ENCODE peak calls at places on chromosomes 2 and 18, in four cellular contexts. V, G, C and Q are unnamed samples.

GRCh38 chr2:138670734-138671133 is 109.5 kb downstream of the NXPH2 start:
- DNase-seq in V (no peak), G (no peak), C (no peak), Q (no peak)

GRCh38 chr2:230759481-230760191 is 47.0 kb downstream of the CAB39 start:
- DNase-seq in V (no peak), G (no peak), C (no peak), Q (no peak)

GRCh38 chr2:103773884-103774283 is 1012.1 kb downstream of the TMEM182 start:
- DNase-seq in V (no peak), G (no peak), C (no peak), Q (no peak)

GRCh38 chr2:186891219-186891621 is 42.2 kb upstream of the ZSWIM2 start:
- DNase-seq in V (no peak), G (no peak), C (no peak), Q (no peak)

GRCh38 chr2:205073433-205074020 is 528.3 kb downstream of the PARD3B start:
- DNase-seq in V (no peak), G (no peak), C (no peak), Q (no peak)

GRCh38 chr2:46956981-46957531 is 41.5 kb upstream of the MCFD2 start:
- DNase-seq in V (no peak), G (no peak), C (no peak), Q (no peak)

GRCh38 chr2:142061733-142062132 is 69.1 kb downstream of the LRP1B start:
- DNase-seq in V (no peak), G (no peak), C (no peak), Q (no peak)

GRCh38 chr2:236464140-236464539 is 105.5 kb upstream of the ACKR3 start:
- DNase-seq in V (no peak), G (no peak), C (no peak), Q (no peak)

GRCh38 chr18:63299837-63300787 is 19.5 kb downstream of the BCL2 start:
- DNase-seq in V (no peak), G (no peak), C (no peak), Q (no peak)

GRCh38 chr2:75822336-75822735 is 111.6 kb upstream of the GCFC2 start:
- DNase-seq in V (no peak), G (no peak), C (no peak), Q (no peak)

GRCh38 chr2:238498188-238498587 is 71.5 kb downstream of the ASB1 start:
- DNase-seq in V (peak; percentile 12), G (peak; percentile 47), C (no peak), Q (no peak)

GRCh38 chr2:147027451-147027850 is 817.4 kb upstream of the ACVR2A start:
- DNase-seq in V (no peak), G (no peak), C (no peak), Q (no peak)

GRCh38 chr2:8023241-8023640 is 658.6 kb upstream of the ID2 start:
- DNase-seq in V (no peak), G (no peak), C (no peak), Q (no peak)

GRCh38 chr2:44324971-44325426 is 36.3 kb downstream of the PREPL start:
- DNase-seq in V (no peak), G (no peak), C (peak; percentile 9), Q (no peak)

GRCh38 chr2:157460384-157460837 is 16.5 kb upstream of the CYTIP start:
- DNase-seq in V (no peak), G (no peak), C (no peak), Q (no peak)

GRCh38 chr2:163351966-163352365 is 383.8 kb downstream of the FIGN start:
- DNase-seq in V (no peak), G (no peak), C (no peak), Q (no peak)

GRCh38 chr2:151063271-151063670 is 198.4 kb downstream of the RBM43 start:
- DNase-seq in V (no peak), G (no peak), C (no peak), Q (no peak)

GRCh38 chr18:25299426-25299825 is 52.5 kb downstream of the ZNF521 start:
- DNase-seq in V (no peak), G (no peak), C (no peak), Q (no peak)

GRCh38 chr2:70344195-70344594 is 42.3 kb upstream of the FAM136A start:
- DNase-seq in V (no peak), G (no peak), C (no peak), Q (no peak)

GRCh38 chr18:74064510-74064909 is 83.1 kb downstream of the FBXO15 start:
- DNase-seq in V (no peak), G (no peak), C (no peak), Q (no peak)

GRCh38 chr2:238847841-238848565 is at the start of gene TWIST2:
- DNase-seq in V (peak; percentile 87), G (peak; percentile 90), C (no peak), Q (no peak)

GRCh38 chr2:152067823-152068222 is 31.0 kb downstream of the CACNB4 start:
- DNase-seq in V (no peak), G (no peak), C (no peak), Q (no peak)

GRCh38 chr2:3001595-3002184 is 375.9 kb downstream of the EIPR1 start:
- DNase-seq in V (no peak), G (no peak), C (peak; percentile 5), Q (no peak)

GRCh38 chr18:79789901-79790885 is 7.5 kb upstream of the KCNG2 start:
- DNase-seq in V (no peak), G (peak; percentile 60), C (no peak), Q (no peak)

GRCh38 chr2:54081574-54081973 is 33.8 kb upstream of the ACYP2 start:
- DNase-seq in V (no peak), G (no peak), C (no peak), Q (no peak)

GRCh38 chr2:164015328-164016123 is 279.7 kb upstream of the FIGN start:
- DNase-seq in V (no peak), G (no peak), C (no peak), Q (no peak)

GRCh38 chr2:119062652-119063051 is 95.9 kb downstream of the C1QL2 start:
- DNase-seq in V (no peak), G (no peak), C (no peak), Q (no peak)

GRCh38 chr2:78541451-78542267 is 483.8 kb upstream of the REG3G start:
- DNase-seq in V (no peak), G (no peak), C (no peak), Q (no peak)

GRCh38 chr18:62461591-62461990 is 61.2 kb upstream of the ZCCHC2 start:
- DNase-seq in V (no peak), G (no peak), C (no peak), Q (no peak)

GRCh38 chr18:50973367-50974126 is 5.7 kb downstream of the ELAC1 start:
- DNase-seq in V (no peak), G (no peak), C (no peak), Q (no peak)

GRCh38 chr2:24919977-24920812 is at the start of gene ADCY3:
- DNase-seq in V (peak; percentile 73), G (peak; percentile 78), C (peak; percentile 63), Q (peak; percentile 32)

GRCh38 chr18:2814928-2815327 is 31.9 kb upstream of the EMILIN2 start:
- DNase-seq in V (no peak), G (no peak), C (no peak), Q (no peak)

GRCh38 chr2:9179572-9180201 is 26.9 kb upstream of the ASAP2 start:
- DNase-seq in V (no peak), G (no peak), C (no peak), Q (no peak)

GRCh38 chr18:79941473-79942119 is 9.9 kb downstream of the SLC66A2 start:
- DNase-seq in V (peak; percentile 69), G (peak; percentile 52), C (no peak), Q (no peak)

GRCh38 chr2:217610411-217610814 is 392.4 kb downstream of the TNS1 start:
- DNase-seq in V (no peak), G (no peak), C (no peak), Q (peak; percentile 10)

GRCh38 chr18:35253655-35254287 is 12.9 kb downstream of the ZNF397 start:
- DNase-seq in V (no peak), G (no peak), C (no peak), Q (no peak)

DNA sequence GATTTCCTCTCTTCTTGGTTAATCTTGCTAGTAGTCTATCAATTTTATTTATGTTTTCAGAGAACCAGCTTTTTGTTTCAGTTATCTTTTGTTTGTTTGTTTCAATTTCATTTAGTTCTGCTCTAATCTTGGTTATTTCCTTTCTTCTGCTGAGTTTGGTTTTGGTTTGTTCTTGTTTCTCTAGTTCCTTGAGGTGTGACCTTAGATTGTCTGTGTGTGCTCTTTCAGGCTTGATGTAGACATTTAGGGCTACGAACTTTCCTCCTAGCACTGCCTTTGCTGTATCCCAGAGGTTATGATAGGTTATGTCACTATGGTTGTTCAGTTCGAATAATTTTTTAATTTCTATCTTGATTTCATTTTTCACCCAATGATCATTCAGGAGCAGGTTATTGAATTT is 141.6 kb downstream of the ZNF236 start:
- DNase-seq in V (no peak), G (no peak), C (no peak), Q (no peak)
- H3K27ac ChIP-seq in V (no peak overlapping the region), G (no peak overlapping the region), C (no peak overlapping the region), Q (no peak overlapping the region)

GRCh38 chr2:222862915-222863544 is 2.2 kb downstream of the ACSL3 start:
- DNase-seq in V (no peak), G (no peak), C (no peak), Q (no peak)
- TF ChIP-seq CTCF in V (no peak), G (no peak), C (no peak), Q (no peak)

GRCh38 chr2:181674466-181674865 is 5.9 kb downstream of the NEUROD1 start:
- DNase-seq in V (no peak), G (no peak), C (no peak), Q (no peak)

GRCh38 chr2:181667234-181667633 is 10.3 kb upstream of the CERKL start:
- DNase-seq in V (no peak), G (no peak), C (no peak), Q (no peak)

GRCh38 chr2:181672255-181673008 is 7.9 kb downstream of the NEUROD1 start:
- DNase-seq in V (no peak), G (no peak), C (no peak), Q (no peak)

GRCh38 chr2:181673178-181673577 is 7.1 kb downstream of the NEUROD1 start:
- DNase-seq in V (no peak), G (no peak), C (no peak), Q (no peak)

GRCh38 chr2:181670632-181671031 is 9.7 kb downstream of the NEUROD1 start:
- DNase-seq in V (no peak), G (no peak), C (no peak), Q (no peak)
- H3K27me3 ChIP-seq in V (no peaks in the 10 kb centered on the region), G (peaks cover 10% of the 10 kb centered on the region), C (peaks cover 64% of the 10 kb centered on the region), Q (peaks cover 45% of the 10 kb centered on the region)

GRCh38 chr2:202411097-202411496 is 35.0 kb downstream of the BMPR2 start:
- DNase-seq in V (no peak), G (no peak), C (no peak), Q (no peak)

GRCh38 chr2:202406445-202406967 is 30.4 kb downstream of the BMPR2 start:
- DNase-seq in V (no peak), G (no peak), C (no peak), Q (no peak)

GRCh38 chr2:202410092-202410491 is 34.0 kb downstream of the BMPR2 start:
- DNase-seq in V (no peak), G (no peak), C (no peak), Q (no peak)

GRCh38 chr2:202405798-202406197 is 29.7 kb downstream of the BMPR2 start:
- DNase-seq in V (no peak), G (no peak), C (no peak), Q (no peak)

GRCh38 chr2:202408546-202409140 is 32.5 kb downstream of the BMPR2 start:
- DNase-seq in V (no peak), G (no peak), C (no peak), Q (no peak)
- H3K27ac ChIP-seq in V (no peak overlapping the region), G (no peak overlapping the region), C (no peak overlapping the region), Q (no peak overlapping the region)